ENCODE peak calls at places on chromosomes 7 and 10, in eight cellular contexts. O is iPS DF 6.9, X is heart left ventricle, C is foreskin keratinocyte, T is sigmoid colon, Q is transverse colon, R is ovary, Y is pancreas. V is an unnamed sample.
A peak's percentile ranks its signal among the peaks of the same experiment; 100 is the strongest.

GRCh38 chr7:131234719-131235488 is 92.8 kb upstream of the MKLN1 start:
- DNase-seq in O (no peak), X (no peak), C (no peak), T (no peak), Q (no peak), R (no peak), Y (no peak), V (no peak)

GRCh38 chr7:116212859-116213258 is 2.5 kb downstream of the TES start:
- DNase-seq in O (no peak), X (no peak), C (no peak), T (no peak), Q (no peak), R (no peak), Y (no peak), V (no peak)

GRCh38 chr7:157760004-157760730 is 423.4 kb downstream of the DNAJB6 start:
- DNase-seq in O (no peak), X (no peak), C (no peak), T (no peak), Q (no peak), R (no peak), Y (no peak), V (no peak)

GRCh38 chr7:68014031-68014774 is 1017.6 kb downstream of the TYW1 start:
- DNase-seq in O (no peak), X (no peak), C (peak; percentile 44), T (no peak), Q (no peak), R (no peak), Y (no peak), V (no peak)

GRCh38 chr7:66920256-66920655 is 769 bp upstream of the TMEM248 start:
- DNase-seq in O (no peak), X (no peak), C (no peak), T (no peak), Q (no peak), R (no peak), Y (no peak), V (no peak)

GRCh38 chr10:81127931-81128330 is 590.2 kb downstream of the SH2D4B start:
- DNase-seq in O (no peak), X (no peak), C (no peak), T (no peak), Q (no peak), R (no peak), Y (no peak), V (no peak)

GRCh38 chr7:18230271-18230670 is 202.6 kb upstream of the PRPS1L1 start:
- DNase-seq in O (no peak), X (no peak), C (no peak), T (no peak), Q (no peak), R (no peak), Y (no peak), V (no peak)

GRCh38 chr7:137209151-137209822 is 134.2 kb downstream of the PTN start:
- DNase-seq in O (no peak), X (no peak), C (no peak), T (no peak), Q (no peak), R (no peak), Y (no peak), V (no peak)

GRCh38 chr7:138625849-138626230 is 75.3 kb downstream of the SVOPL start:
- DNase-seq in O (no peak), X (no peak), C (no peak), T (no peak), Q (no peak), R (no peak), Y (no peak), V (peak; percentile 5)

GRCh38 chr10:95268438-95268837 is 22.4 kb downstream of the PDLIM1 start:
- DNase-seq in O (no peak), X (no peak), C (peak; percentile 77), T (no peak), Q (no peak), R (peak; percentile 23), Y (no peak), V (no peak)

GRCh38 chr10:43352951-43353350 is 18.5 kb upstream of the FXYD4 start:
- DNase-seq in O (no peak), X (no peak), C (no peak), T (no peak), Q (no peak), R (no peak), Y (no peak), V (no peak)

GRCh38 chr7:150367677-150368097 is 935 bp upstream of the REPIN1 start:
- DNase-seq in O (no peak), X (no peak), C (peak; percentile 63), T (no peak), Q (no peak), R (no peak), Y (no peak), V (no peak)

GRCh38 chr7:139431459-139431858 is 52.0 kb downstream of the KLRG2 start:
- DNase-seq in O (no peak), X (no peak), C (no peak), T (no peak), Q (no peak), R (no peak), Y (no peak), V (no peak)

GRCh38 chr7:73742753-73743641 is 4.4 kb upstream of the ABHD11 start:
- DNase-seq in O (no peak), X (peak; percentile 63), C (peak; percentile 18), T (peak; percentile 69), Q (peak; percentile 97), R (no peak), Y (peak; percentile 100), V (no peak)

DNA sequence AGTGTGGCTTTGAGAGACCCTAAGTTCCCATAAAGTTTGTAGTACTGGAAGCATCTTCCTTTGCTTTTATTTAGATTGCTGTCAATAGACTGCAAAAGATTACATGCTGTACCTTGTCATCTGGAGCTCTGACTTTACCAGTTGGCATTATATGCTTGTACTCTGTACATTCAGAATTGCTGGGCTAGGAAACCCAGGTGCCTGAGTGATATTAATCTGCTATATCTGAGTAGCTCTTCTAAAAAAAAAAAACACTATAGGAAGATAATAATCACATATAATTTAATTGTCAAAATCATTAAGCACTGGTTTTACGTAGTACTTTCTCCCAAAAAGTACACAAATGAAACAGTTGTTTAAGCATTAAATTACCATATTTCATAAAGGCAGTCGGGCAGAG is 12.3 kb downstream of the GATA3 start:
- DNase-seq in O (no peak), X (no peak), C (no peak), T (no peak), Q (no peak), R (no peak), Y (no peak), V (no peak)
- H3K4me1 ChIP-seq in O (peaks cover 6% of the 10 kb centered on the region), X (peaks cover 6% of the 10 kb centered on the region), C (peaks cover 36% of the 10 kb centered on the region), T (no peaks in the 10 kb centered on the region), Q (no peaks in the 10 kb centered on the region), R (no peaks in the 10 kb centered on the region), Y (no peaks in the 10 kb centered on the region), V (peaks cover 22% of the 10 kb centered on the region)

GRCh38 chr7:5690931-5691461 is 90.5 kb downstream of the RNF216 start:
- DNase-seq in O (no peak), X (no peak), C (no peak), T (peak; percentile 76), Q (no peak), R (peak; percentile 32), Y (no peak), V (no peak)
- H3K4me1 ChIP-seq in O (no peaks in the 10 kb centered on the region), X (peaks cover 85% of the 10 kb centered on the region), C (peaks cover 24% of the 10 kb centered on the region), T (peaks cover 100% of the 10 kb centered on the region), Q (peaks cover 77% of the 10 kb centered on the region), R (peaks cover 45% of the 10 kb centered on the region), Y (peaks cover 64% of the 10 kb centered on the region), V (peaks cover 93% of the 10 kb centered on the region)

DNA sequence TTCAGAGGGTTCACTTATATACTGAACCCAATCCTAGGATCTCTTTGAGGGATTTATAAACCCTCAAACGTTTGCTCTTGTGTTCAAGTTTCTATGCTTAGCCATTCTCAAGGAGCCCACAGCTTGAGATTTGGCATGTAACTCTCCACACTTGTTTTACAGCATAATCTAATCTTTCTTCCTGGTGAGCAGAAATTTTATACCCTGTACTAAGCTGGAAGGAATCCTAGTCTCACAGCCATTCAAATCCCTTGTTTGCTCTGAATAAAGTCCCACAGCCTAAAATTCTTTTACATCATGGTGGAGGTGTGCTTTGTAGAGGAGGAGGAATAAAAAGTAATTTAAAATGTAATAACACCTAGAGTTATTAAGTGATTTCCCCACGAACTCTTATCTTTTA is 5.3 kb upstream of the AGR2 start:
- DNase-seq in O (no peak), X (no peak), C (no peak), T (no peak), Q (no peak), R (no peak), Y (no peak), V (no peak)
- H3K4me1 ChIP-seq in O (no peaks in the 10 kb centered on the region), X (no peaks in the 10 kb centered on the region), C (peaks cover 7% of the 10 kb centered on the region), T (no peaks in the 10 kb centered on the region), Q (peaks cover 3% of the 10 kb centered on the region), R (no peaks in the 10 kb centered on the region), Y (peaks cover 5% of the 10 kb centered on the region), V (no peaks in the 10 kb centered on the region)

GRCh38 chr7:30143748-30144251 is 9.0 kb downstream of the MTURN start:
- DNase-seq in O (no peak), X (no peak), C (peak; percentile 84), T (no peak), Q (no peak), R (no peak), Y (no peak), V (no peak)
- H3K4me1 ChIP-seq in O (no peaks in the 10 kb centered on the region), X (peaks cover 38% of the 10 kb centered on the region), C (peaks cover 20% of the 10 kb centered on the region), T (peaks cover 9% of the 10 kb centered on the region), Q (peaks cover 24% of the 10 kb centered on the region), R (peaks cover 2% of the 10 kb centered on the region), Y (no peaks in the 10 kb centered on the region), V (peaks cover 3% of the 10 kb centered on the region)

GRCh38 chr7:30595461-30596042 is 874 bp downstream of the GARS1 start:
- DNase-seq in O (no peak), X (no peak), C (peak; percentile 22), T (no peak), Q (no peak), R (no peak), Y (no peak), V (no peak)
- H3K4me1 ChIP-seq in O (no peaks in the 10 kb centered on the region), X (peaks cover 30% of the 10 kb centered on the region), C (peaks cover 14% of the 10 kb centered on the region), T (peaks cover 41% of the 10 kb centered on the region), Q (peaks cover 28% of the 10 kb centered on the region), R (peaks cover 3% of the 10 kb centered on the region), Y (peaks cover 12% of the 10 kb centered on the region), V (peaks cover 36% of the 10 kb centered on the region)

GRCh38 chr10:124632064-124632531 is 112.1 kb downstream of the FAM53B start:
- DNase-seq in O (no peak), X (peak; percentile 83), C (peak; percentile 70), T (no peak), Q (no peak), R (peak; percentile 84), Y (peak; percentile 63), V (peak; percentile 43)
- H3K4me1 ChIP-seq in O (peaks cover 9% of the 10 kb centered on the region), X (peaks cover 75% of the 10 kb centered on the region), C (peaks cover 12% of the 10 kb centered on the region), T (peaks cover 55% of the 10 kb centered on the region), Q (peaks cover 29% of the 10 kb centered on the region), R (peaks cover 47% of the 10 kb centered on the region), Y (no peaks in the 10 kb centered on the region), V (peaks cover 53% of the 10 kb centered on the region)

V was measured in CD8-positive, alpha-beta T cell.